ENCODE peak calls at places on chromosome 7, in five cellular contexts. One of them, this sample, is unnamed.

GRCh38 chr7:148697256-148697841 is 1.4 kb upstream of the CUL1 start:
- DNase-seq in CD8-positive, alpha-beta T cell: peak; percentile 19
- DNase-seq in esophagus squamous epithelium: no peak
- DNase-seq in GM23248: peak; percentile 56
- DNase-seq in OCI-LY7: peak; percentile 44
- DNase-seq in this sample: peak; percentile 15

GRCh38 chr7:54187886-54188518 is 354.2 kb upstream of the VSTM2A start:
- DNase-seq in CD8-positive, alpha-beta T cell: no peak
- DNase-seq in esophagus squamous epithelium: no peak
- DNase-seq in GM23248: no peak
- DNase-seq in OCI-LY7: no peak
- DNase-seq in this sample: no peak

GRCh38 chr7:101486056-101486763 is 123.5 kb downstream of the COL26A1 start:
- DNase-seq in GM23248: peak; percentile 35
- DNase-seq in esophagus squamous epithelium: no peak
- DNase-seq in OCI-LY7: no peak
- DNase-seq in CD8-positive, alpha-beta T cell: no peak
- DNase-seq in this sample: no peak

GRCh38 chr7:34365011-34365410 is 293.0 kb upstream of the NPSR1 start:
- DNase-seq in CD8-positive, alpha-beta T cell: no peak
- DNase-seq in OCI-LY7: no peak
- DNase-seq in esophagus squamous epithelium: no peak
- DNase-seq in GM23248: no peak
- DNase-seq in this sample: no peak

GRCh38 chr7:43377196-43377935 is 205.5 kb upstream of the STK17A start:
- DNase-seq in CD8-positive, alpha-beta T cell: no peak
- DNase-seq in GM23248: no peak
- DNase-seq in OCI-LY7: no peak
- DNase-seq in esophagus squamous epithelium: no peak
- DNase-seq in this sample: no peak

GRCh38 chr7:66682350-66683093 is 53.8 kb downstream of the KCTD7 start:
- DNase-seq in OCI-LY7: peak; percentile 36
- DNase-seq in CD8-positive, alpha-beta T cell: no peak
- DNase-seq in GM23248: peak; percentile 86
- DNase-seq in esophagus squamous epithelium: no peak
- DNase-seq in this sample: peak; percentile 13

GRCh38 chr7:144834516-144835165 is 1.2 kb downstream of the TPK1 start:
- DNase-seq in CD8-positive, alpha-beta T cell: peak; percentile 26
- DNase-seq in esophagus squamous epithelium: no peak
- DNase-seq in GM23248: peak; percentile 68
- DNase-seq in OCI-LY7: peak; percentile 69
- DNase-seq in this sample: no peak

GRCh38 chr7:121904120-121904519 is 31.2 kb downstream of the PTPRZ1 start:
- DNase-seq in esophagus squamous epithelium: no peak
- DNase-seq in CD8-positive, alpha-beta T cell: no peak
- DNase-seq in OCI-LY7: no peak
- DNase-seq in GM23248: no peak
- DNase-seq in this sample: no peak

GRCh38 chr7:102891693-102892261 is 21.0 kb upstream of the LRRC17 start:
- DNase-seq in esophagus squamous epithelium: no peak
- DNase-seq in GM23248: peak; percentile 96
- DNase-seq in CD8-positive, alpha-beta T cell: no peak
- DNase-seq in OCI-LY7: no peak
- DNase-seq in this sample: no peak

GRCh38 chr7:24831240-24831639 is 74.0 kb upstream of the GSDME start:
- DNase-seq in esophagus squamous epithelium: no peak
- DNase-seq in CD8-positive, alpha-beta T cell: no peak
- DNase-seq in OCI-LY7: no peak
- DNase-seq in GM23248: peak; percentile 74
- DNase-seq in this sample: no peak

GRCh38 chr7:139913006-139913405 is 83.9 kb downstream of the TBXAS1 start:
- DNase-seq in OCI-LY7: no peak
- DNase-seq in esophagus squamous epithelium: no peak
- DNase-seq in GM23248: peak; percentile 17
- DNase-seq in CD8-positive, alpha-beta T cell: no peak
- DNase-seq in this sample: no peak

GRCh38 chr7:210401-210925 is 18.1 kb downstream of the FAM20C start:
- DNase-seq in GM23248: no peak
- DNase-seq in OCI-LY7: no peak
- DNase-seq in CD8-positive, alpha-beta T cell: no peak
- DNase-seq in esophagus squamous epithelium: no peak
- DNase-seq in this sample: no peak

GRCh38 chr7:45435846-45436245 is 138.3 kb upstream of the ADCY1 start:
- DNase-seq in OCI-LY7: no peak
- DNase-seq in GM23248: peak; percentile 88
- DNase-seq in esophagus squamous epithelium: no peak
- DNase-seq in CD8-positive, alpha-beta T cell: no peak
- DNase-seq in this sample: no peak

GRCh38 chr7:23027261-23027660 is 13.3 kb upstream of the HYCC1 start:
- DNase-seq in GM23248: no peak
- DNase-seq in OCI-LY7: no peak
- DNase-seq in CD8-positive, alpha-beta T cell: no peak
- DNase-seq in esophagus squamous epithelium: no peak
- DNase-seq in this sample: no peak

GRCh38 chr7:107035446-107035845 is 9.1 kb upstream of the PRKAR2B start:
- DNase-seq in OCI-LY7: no peak
- DNase-seq in esophagus squamous epithelium: no peak
- DNase-seq in GM23248: peak; percentile 94
- DNase-seq in CD8-positive, alpha-beta T cell: no peak
- DNase-seq in this sample: no peak

GRCh38 chr7:43954524-43955228 is 28.4 kb downstream of the UBE2D4 start:
- DNase-seq in OCI-LY7: peak; percentile 68
- DNase-seq in CD8-positive, alpha-beta T cell: no peak
- DNase-seq in esophagus squamous epithelium: no peak
- DNase-seq in GM23248: peak; percentile 77
- DNase-seq in this sample: peak; percentile 8

GRCh38 chr7:106777666-106778299 is 87.3 kb upstream of the PIK3CG start:
- DNase-seq in CD8-positive, alpha-beta T cell: no peak
- DNase-seq in GM23248: no peak
- DNase-seq in OCI-LY7: no peak
- DNase-seq in esophagus squamous epithelium: no peak
- DNase-seq in this sample: no peak

GRCh38 chr7:128827248-128827958 is 2.8 kb upstream of the FLNC start:
- DNase-seq in GM23248: peak; percentile 94
- DNase-seq in esophagus squamous epithelium: no peak
- DNase-seq in OCI-LY7: no peak
- DNase-seq in CD8-positive, alpha-beta T cell: no peak
- DNase-seq in this sample: no peak

GRCh38 chr7:17054836-17055235 is 173.1 kb upstream of the AGR3 start:
- DNase-seq in GM23248: no peak
- DNase-seq in OCI-LY7: no peak
- DNase-seq in CD8-positive, alpha-beta T cell: no peak
- DNase-seq in esophagus squamous epithelium: no peak
- DNase-seq in this sample: no peak

GRCh38 chr7:105087981-105088380 is 74.0 kb downstream of the KMT2E start:
- DNase-seq in CD8-positive, alpha-beta T cell: no peak
- DNase-seq in GM23248: no peak
- DNase-seq in OCI-LY7: no peak
- DNase-seq in esophagus squamous epithelium: no peak
- DNase-seq in this sample: no peak

GRCh38 chr7:48074231-48074654 is 14.8 kb upstream of the UPP1 start:
- DNase-seq in GM23248: peak; percentile 65
- DNase-seq in esophagus squamous epithelium: no peak
- DNase-seq in CD8-positive, alpha-beta T cell: no peak
- DNase-seq in OCI-LY7: no peak
- DNase-seq in this sample: no peak

GRCh38 chr7:17185690-17186070 is 112.8 kb upstream of the AHR start:
- DNase-seq in OCI-LY7: no peak
- DNase-seq in CD8-positive, alpha-beta T cell: no peak
- DNase-seq in GM23248: peak; percentile 73
- DNase-seq in esophagus squamous epithelium: no peak
- DNase-seq in this sample: no peak

GRCh38 chr7:50335795-50336754 is 31.6 kb downstream of the IKZF1 start:
- DNase-seq in OCI-LY7: peak; percentile 71
- DNase-seq in esophagus squamous epithelium: no peak
- DNase-seq in GM23248: no peak
- DNase-seq in CD8-positive, alpha-beta T cell: peak; percentile 76
- DNase-seq in this sample: no peak

GRCh38 chr7:20785211-20786048 is 1.3 kb downstream of the SP8 start:
- DNase-seq in esophagus squamous epithelium: no peak
- DNase-seq in CD8-positive, alpha-beta T cell: no peak
- DNase-seq in OCI-LY7: no peak
- DNase-seq in GM23248: peak; percentile 47
- DNase-seq in this sample: peak; percentile 37

GRCh38 chr7:108001759-108002725 is 919 bp downstream of the LAMB1 start:
- DNase-seq in GM23248: peak; percentile 79
- DNase-seq in CD8-positive, alpha-beta T cell: no peak
- DNase-seq in esophagus squamous epithelium: no peak
- DNase-seq in OCI-LY7: no peak
- DNase-seq in this sample: peak; percentile 26

GRCh38 chr7:76193478-76193877 is 8.2 kb upstream of the SRRM3 start:
- DNase-seq in CD8-positive, alpha-beta T cell: no peak
- DNase-seq in OCI-LY7: no peak
- DNase-seq in esophagus squamous epithelium: no peak
- DNase-seq in GM23248: no peak
- DNase-seq in this sample: no peak

GRCh38 chr7:150450491-150450992 is at the start of gene GIMAP8:
- DNase-seq in GM23248: no peak
- DNase-seq in esophagus squamous epithelium: peak; percentile 19
- DNase-seq in OCI-LY7: no peak
- DNase-seq in CD8-positive, alpha-beta T cell: peak; percentile 61
- DNase-seq in this sample: peak; percentile 32

GRCh38 chr7:41459183-41459582 is 243.7 kb downstream of the INHBA start:
- DNase-seq in esophagus squamous epithelium: no peak
- DNase-seq in GM23248: no peak
- DNase-seq in OCI-LY7: no peak
- DNase-seq in CD8-positive, alpha-beta T cell: no peak
- DNase-seq in this sample: no peak

GRCh38 chr7:93231264-93231663 is 902 bp upstream of the VPS50 start:
- DNase-seq in OCI-LY7: no peak
- DNase-seq in esophagus squamous epithelium: no peak
- DNase-seq in CD8-positive, alpha-beta T cell: no peak
- DNase-seq in GM23248: peak; percentile 15
- DNase-seq in this sample: no peak

GRCh38 chr7:41065663-41066062 is 637.2 kb downstream of the INHBA start:
- DNase-seq in CD8-positive, alpha-beta T cell: no peak
- DNase-seq in GM23248: no peak
- DNase-seq in OCI-LY7: no peak
- DNase-seq in esophagus squamous epithelium: no peak
- DNase-seq in this sample: peak; percentile 49

GRCh38 chr7:154252046-154252445 is 199.8 kb downstream of the DPP6 start:
- DNase-seq in GM23248: no peak
- DNase-seq in OCI-LY7: no peak
- DNase-seq in esophagus squamous epithelium: no peak
- DNase-seq in CD8-positive, alpha-beta T cell: no peak
- DNase-seq in this sample: no peak

GRCh38 chr7:102258749-102259107 is 27.9 kb upstream of the SH2B2 start:
- DNase-seq in CD8-positive, alpha-beta T cell: no peak
- DNase-seq in OCI-LY7: no peak
- DNase-seq in GM23248: no peak
- DNase-seq in esophagus squamous epithelium: no peak
- DNase-seq in this sample: no peak

GRCh38 chr7:15972767-15973362 is 286.4 kb upstream of the MEOX2 start:
- DNase-seq in esophagus squamous epithelium: no peak
- DNase-seq in OCI-LY7: no peak
- DNase-seq in CD8-positive, alpha-beta T cell: no peak
- DNase-seq in GM23248: peak; percentile 41
- DNase-seq in this sample: no peak

GRCh38 chr7:77409005-77409738 is 7.0 kb downstream of the GSAP start:
- DNase-seq in esophagus squamous epithelium: no peak
- DNase-seq in GM23248: peak; percentile 70
- DNase-seq in CD8-positive, alpha-beta T cell: no peak
- DNase-seq in OCI-LY7: no peak
- DNase-seq in this sample: no peak

DNA sequence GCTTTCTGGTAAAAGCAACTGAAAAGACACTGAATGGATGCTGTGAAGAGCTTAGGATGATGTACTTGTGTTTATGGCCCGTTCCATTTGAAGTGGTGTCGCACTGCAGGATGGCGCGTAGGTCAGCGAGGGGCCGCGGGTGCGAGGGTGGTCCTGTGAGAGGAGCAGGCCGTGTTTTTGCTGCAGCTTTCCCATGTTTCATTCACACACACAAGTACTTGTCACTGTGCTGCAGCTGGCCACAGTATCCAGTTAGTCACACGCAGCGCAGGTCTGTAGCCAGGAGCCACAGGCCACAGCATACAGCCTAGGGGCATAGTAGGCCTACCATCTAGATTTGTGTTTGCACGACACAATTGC is 23.2 kb downstream of the WIPI2 start:
- DNase-seq in GM23248: no peak
- DNase-seq in OCI-LY7: no peak
- DNase-seq in CD8-positive, alpha-beta T cell: no peak
- DNase-seq in esophagus squamous epithelium: no peak
- DNase-seq in this sample: no peak
- H3K36me3 ChIP-seq in GM23248: peaks cover 51% of the 10 kb centered on the region
- H3K36me3 ChIP-seq in OCI-LY7: peaks cover 56% of the 10 kb centered on the region
- H3K36me3 ChIP-seq in CD8-positive, alpha-beta T cell: peaks cover 51% of the 10 kb centered on the region
- H3K36me3 ChIP-seq in esophagus squamous epithelium: peaks cover 93% of the 10 kb centered on the region
- H3K36me3 ChIP-seq in this sample: peaks cover 33% of the 10 kb centered on the region

DNA sequence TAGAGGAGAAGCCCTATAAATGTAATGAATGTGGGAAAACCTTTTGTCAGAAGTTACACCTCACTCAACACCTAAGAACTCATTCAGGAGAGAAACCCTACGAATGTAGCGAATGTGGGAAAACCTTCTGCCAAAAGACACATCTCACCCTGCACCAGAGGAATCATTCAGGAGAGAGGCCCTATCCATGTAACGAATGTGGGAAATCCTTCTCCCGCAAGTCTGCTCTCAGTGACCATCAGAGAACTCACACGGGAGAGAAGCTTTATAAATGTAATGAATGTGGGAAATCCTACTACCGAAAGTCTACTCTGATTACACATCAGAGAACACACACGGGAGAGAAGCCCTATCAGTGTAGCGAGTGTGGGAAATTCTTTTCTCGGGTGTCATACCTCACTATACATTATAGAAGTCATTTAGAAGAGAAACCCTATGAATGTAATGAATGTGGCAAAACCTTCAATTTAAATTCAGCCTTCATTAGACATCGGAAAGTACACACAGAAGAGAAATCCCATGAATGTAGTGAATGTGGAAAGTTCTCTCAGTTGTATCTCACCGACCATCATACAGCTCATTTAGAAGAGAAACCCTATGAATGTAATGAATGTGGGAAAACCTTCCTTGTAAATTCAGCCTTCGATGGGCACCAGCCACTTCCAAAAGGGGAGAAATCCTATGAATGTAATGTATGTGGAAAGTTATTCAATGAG is 18.9 kb downstream of the RBAK start:
- DNase-seq in CD8-positive, alpha-beta T cell: no peak
- DNase-seq in OCI-LY7: no peak
- DNase-seq in GM23248: peak; percentile 35
- DNase-seq in esophagus squamous epithelium: no peak
- DNase-seq in this sample: no peak
- H3K4me3 ChIP-seq in CD8-positive, alpha-beta T cell: peak overlapping the region; percentile 10
- H3K4me3 ChIP-seq in OCI-LY7: no peak overlapping the region
- H3K4me3 ChIP-seq in GM23248: peak overlapping the region; percentile 11
- H3K4me3 ChIP-seq in esophagus squamous epithelium: no peak overlapping the region
- H3K4me3 ChIP-seq in this sample: no peak overlapping the region

GRCh38 chr7:84002348-84002747 is 192.2 kb downstream of the SEMA3A start:
- DNase-seq in GM23248: no peak
- DNase-seq in OCI-LY7: no peak
- DNase-seq in esophagus squamous epithelium: no peak
- DNase-seq in CD8-positive, alpha-beta T cell: no peak
- DNase-seq in this sample: no peak
- H3K36me3 ChIP-seq in GM23248: peaks cover 5% of the 10 kb centered on the region
- H3K36me3 ChIP-seq in OCI-LY7: no peaks in the 10 kb centered on the region
- H3K36me3 ChIP-seq in esophagus squamous epithelium: no peaks in the 10 kb centered on the region
- H3K36me3 ChIP-seq in CD8-positive, alpha-beta T cell: no peaks in the 10 kb centered on the region
- H3K36me3 ChIP-seq in this sample: no peaks in the 10 kb centered on the region

GRCh38 chr7:30916255-30916654 is 4.6 kb downstream of the AQP1 start:
- DNase-seq in esophagus squamous epithelium: no peak
- DNase-seq in OCI-LY7: no peak
- DNase-seq in CD8-positive, alpha-beta T cell: no peak
- DNase-seq in GM23248: no peak
- DNase-seq in this sample: no peak
- H3K4me3 ChIP-seq in esophagus squamous epithelium: peak overlapping the region; percentile 46
- H3K4me3 ChIP-seq in OCI-LY7: no peak overlapping the region
- H3K4me3 ChIP-seq in CD8-positive, alpha-beta T cell: no peak overlapping the region
- H3K4me3 ChIP-seq in GM23248: no peak overlapping the region
- H3K4me3 ChIP-seq in this sample: no peak overlapping the region

This sample was measured in thyroid gland.